ENCODE peak calls at places on chromosomes 11 and 22, in eight cellular contexts. O is stimulated activated CD8-positive, alpha-beta memory T cell treated with anti-CD3 and anti-CD28 coated beads, Interleukin-7, amount 100 ng/mL, for 48 hours; Z is central memory CD8-positive, alpha-beta T cell; L is aorta; P is endothelial cell; J is effector memory CD8-positive, alpha-beta T cell; G is GM23338; H is psoas muscle. S is an unnamed sample.

GRCh38 chr11:57426754-57427691 is at the start of gene SLC43A3:
- DNase-seq in Z (peak), J (peak), O (peak), H (peak), L (peak), G (peak), P (peak), S (peak)

GRCh38 chr22:41237707-41238569 is 2.8 kb downstream of the CHADL start:
- DNase-seq in J (peak), Z (peak), P (peak), O (peak), L (peak), G (peak), H (peak), S (no peak)

GRCh38 chr11:1194977-1195689 is 27.7 kb upstream of the MUC5B start:
- DNase-seq in H (no peak), G (no peak), L (peak), O (no peak), J (no peak), Z (no peak), P (no peak), S (peak)

GRCh38 chr11:44927174-44927661 is 23.5 kb downstream of the TP53I11 start:
- DNase-seq in J (peak), P (peak), G (peak), Z (peak), L (peak), H (peak), O (peak), S (peak)

GRCh38 chr22:30607939-30608338 is 965 bp downstream of the TCN2 start:
- DNase-seq in L (no peak), Z (no peak), G (no peak), O (no peak), H (peak), J (no peak), P (no peak), S (peak)

GRCh38 chr11:18590573-18590972 is 2.0 kb upstream of the UEVLD start:
- DNase-seq in G (no peak), Z (no peak), P (no peak), O (no peak), H (no peak), L (no peak), J (no peak), S (no peak)

GRCh38 chr22:36156515-36157419 is 3.8 kb downstream of the APOL3 start:
- DNase-seq in H (peak), O (peak), L (peak), J (peak), G (peak), Z (peak), P (peak), S (no peak)

GRCh38 chr11:7341551-7341950 is 89.8 kb downstream of the SYT9 start:
- DNase-seq in L (no peak), Z (no peak), H (no peak), P (no peak), G (no peak), O (no peak), J (no peak), S (no peak)

GRCh38 chr11:72683782-72684200 is 9.6 kb upstream of the PDE2A start:
- DNase-seq in Z (peak), P (peak), H (peak), L (peak), J (peak), O (peak), G (peak), S (peak)

GRCh38 chr11:122202951-122203456 is 87.0 kb upstream of the BLID start:
- DNase-seq in H (peak), O (peak), G (peak), Z (no peak), L (peak), P (peak), J (no peak), S (peak)

GRCh38 chr11:126310229-126310991 is 6.5 kb downstream of the DCPS start:
- DNase-seq in J (peak), G (peak), H (peak), P (peak), Z (no peak), L (peak), O (peak), S (peak)

GRCh38 chr22:44260216-44261035 is 52.3 kb downstream of the SHISAL1 start:
- DNase-seq in G (no peak), J (no peak), P (no peak), L (peak), H (peak), Z (no peak), O (no peak), S (no peak)

GRCh38 chr22:29258407-29259252 is 9.2 kb downstream of the RHBDD3 start:
- DNase-seq in P (no peak), L (no peak), G (no peak), J (no peak), O (no peak), H (no peak), Z (no peak), S (peak)

GRCh38 chr11:13135385-13136271 is 126.5 kb downstream of the RASSF10 start:
- DNase-seq in L (no peak), Z (no peak), J (no peak), O (no peak), P (no peak), H (no peak), G (peak), S (no peak)

GRCh38 chr11:1879941-1880720 is 11.6 kb downstream of the PRR33 start:
- DNase-seq in G (no peak), O (no peak), L (peak), Z (no peak), J (no peak), P (peak), H (peak), S (peak)

GRCh38 chr11:116454020-116454645 is 318.7 kb downstream of the BUD13 start:
- DNase-seq in P (peak), G (peak), Z (no peak), L (no peak), H (no peak), O (no peak), J (no peak), S (peak)

GRCh38 chr11:97794876-97795275 is 1225.9 kb upstream of the CNTN5 start:
- DNase-seq in L (no peak), O (no peak), J (no peak), H (no peak), P (no peak), G (no peak), Z (no peak), S (no peak)

GRCh38 chr11:12897390-12897789 is 111.7 kb upstream of the RASSF10 start:
- DNase-seq in L (peak), Z (no peak), P (no peak), H (peak), O (no peak), J (no peak), G (no peak), S (no peak)

GRCh38 chr11:85558411-85558810 is 68.7 kb downstream of the DLG2 start:
- DNase-seq in J (no peak), Z (no peak), G (no peak), L (no peak), H (no peak), O (no peak), P (no peak), S (no peak)

GRCh38 chr22:28815101-28815500 is 14.7 kb upstream of the XBP1 start:
- DNase-seq in P (no peak), H (no peak), Z (no peak), J (no peak), O (no peak), G (no peak), L (no peak), S (no peak)

GRCh38 chr11:74409633-74410032 is 11.4 kb upstream of the PGM2L1 start:
- DNase-seq in Z (no peak), L (no peak), P (no peak), G (no peak), J (no peak), O (no peak), H (no peak), S (no peak)

GRCh38 chr11:122697636-122698167 is 42.2 kb downstream of the UBASH3B start:
- DNase-seq in H (no peak), P (no peak), L (no peak), G (no peak), Z (no peak), O (no peak), J (no peak), S (no peak)

S was measured in D341Med.